ENCODE peak calls at places on chromosomes 16 and 17, in four cellular contexts. One of them, this sample, is unnamed.

GRCh38 chr16:23953476-23953875 is 117.7 kb downstream of the PRKCB start:
- DNase-seq in hepatocyte: no peak
- DNase-seq in CD8-positive, alpha-beta memory T cell: no peak
- DNase-seq in CD4-positive, CD25-positive, alpha-beta regulatory T cell: no peak
- DNase-seq in this sample: no peak

GRCh38 chr17:35612924-35613521 is 25.9 kb downstream of the AP2B1 start:
- DNase-seq in CD8-positive, alpha-beta memory T cell: no peak
- DNase-seq in CD4-positive, CD25-positive, alpha-beta regulatory T cell: peak; percentile 28
- DNase-seq in hepatocyte: peak; percentile 61
- DNase-seq in this sample: peak; percentile 74

GRCh38 chr17:75864448-75864871 is 9.3 kb upstream of the WBP2 start:
- DNase-seq in hepatocyte: peak; percentile 81
- DNase-seq in CD4-positive, CD25-positive, alpha-beta regulatory T cell: no peak
- DNase-seq in CD8-positive, alpha-beta memory T cell: peak; percentile 19
- DNase-seq in this sample: peak; percentile 98

GRCh38 chr17:29592850-29593545 is at the start of gene ANKRD13B:
- DNase-seq in hepatocyte: peak; percentile 45
- DNase-seq in CD4-positive, CD25-positive, alpha-beta regulatory T cell: peak; percentile 25
- DNase-seq in CD8-positive, alpha-beta memory T cell: no peak
- DNase-seq in this sample: no peak

GRCh38 chr17:68580236-68580903 is 20.8 kb downstream of the FAM20A start:
- DNase-seq in CD4-positive, CD25-positive, alpha-beta regulatory T cell: no peak
- DNase-seq in CD8-positive, alpha-beta memory T cell: no peak
- DNase-seq in hepatocyte: no peak
- DNase-seq in this sample: peak; percentile 77

GRCh38 chr16:2429771-2430663 is 770 bp downstream of the CCNF start:
- DNase-seq in CD4-positive, CD25-positive, alpha-beta regulatory T cell: no peak
- DNase-seq in hepatocyte: peak; percentile 61
- DNase-seq in CD8-positive, alpha-beta memory T cell: no peak
- DNase-seq in this sample: peak; percentile 39

GRCh38 chr16:54355251-54355650 is 68.7 kb upstream of the IRX3 start:
- DNase-seq in CD4-positive, CD25-positive, alpha-beta regulatory T cell: no peak
- DNase-seq in hepatocyte: no peak
- DNase-seq in CD8-positive, alpha-beta memory T cell: no peak
- DNase-seq in this sample: peak; percentile 34

GRCh38 chr17:81018044-81018802 is 16.7 kb upstream of the BAIAP2 start:
- DNase-seq in hepatocyte: no peak
- DNase-seq in CD4-positive, CD25-positive, alpha-beta regulatory T cell: peak; percentile 54
- DNase-seq in CD8-positive, alpha-beta memory T cell: no peak
- DNase-seq in this sample: peak; percentile 52

GRCh38 chr17:64354824-64355535 is 35.7 kb downstream of the PECAM1 start:
- DNase-seq in CD8-positive, alpha-beta memory T cell: no peak
- DNase-seq in CD4-positive, CD25-positive, alpha-beta regulatory T cell: no peak
- DNase-seq in hepatocyte: no peak
- DNase-seq in this sample: no peak

GRCh38 chr16:74035816-74036215 is 260.8 kb upstream of the PSMD7 start:
- DNase-seq in CD4-positive, CD25-positive, alpha-beta regulatory T cell: no peak
- DNase-seq in CD8-positive, alpha-beta memory T cell: no peak
- DNase-seq in hepatocyte: peak; percentile 16
- DNase-seq in this sample: no peak
- H3K4me1 ChIP-seq in CD4-positive, CD25-positive, alpha-beta regulatory T cell: no peaks in the 10 kb centered on the region
- H3K4me1 ChIP-seq in CD8-positive, alpha-beta memory T cell: no peaks in the 10 kb centered on the region
- H3K4me1 ChIP-seq in hepatocyte: no peaks in the 10 kb centered on the region
- H3K4me1 ChIP-seq in this sample: no peaks in the 10 kb centered on the region

GRCh38 chr17:40076101-40076498 is 13.3 kb downstream of the THRA start:
- DNase-seq in hepatocyte: no peak
- DNase-seq in CD8-positive, alpha-beta memory T cell: no peak
- DNase-seq in CD4-positive, CD25-positive, alpha-beta regulatory T cell: no peak
- DNase-seq in this sample: no peak

GRCh38 chr17:40075216-40076100 is 12.7 kb downstream of the THRA start:
- DNase-seq in CD4-positive, CD25-positive, alpha-beta regulatory T cell: peak; percentile 66
- DNase-seq in hepatocyte: peak; percentile 84
- DNase-seq in CD8-positive, alpha-beta memory T cell: peak; percentile 54
- DNase-seq in this sample: peak; percentile 70

GRCh38 chr17:40074871-40075215 is 12.1 kb downstream of the THRA start:
- DNase-seq in CD4-positive, CD25-positive, alpha-beta regulatory T cell: no peak
- DNase-seq in CD8-positive, alpha-beta memory T cell: no peak
- DNase-seq in hepatocyte: no peak
- DNase-seq in this sample: no peak

GRCh38 chr17:40074175-40074512 is 11.4 kb downstream of the THRA start:
- DNase-seq in CD4-positive, CD25-positive, alpha-beta regulatory T cell: no peak
- DNase-seq in CD8-positive, alpha-beta memory T cell: no peak
- DNase-seq in hepatocyte: no peak
- DNase-seq in this sample: no peak

DNA sequence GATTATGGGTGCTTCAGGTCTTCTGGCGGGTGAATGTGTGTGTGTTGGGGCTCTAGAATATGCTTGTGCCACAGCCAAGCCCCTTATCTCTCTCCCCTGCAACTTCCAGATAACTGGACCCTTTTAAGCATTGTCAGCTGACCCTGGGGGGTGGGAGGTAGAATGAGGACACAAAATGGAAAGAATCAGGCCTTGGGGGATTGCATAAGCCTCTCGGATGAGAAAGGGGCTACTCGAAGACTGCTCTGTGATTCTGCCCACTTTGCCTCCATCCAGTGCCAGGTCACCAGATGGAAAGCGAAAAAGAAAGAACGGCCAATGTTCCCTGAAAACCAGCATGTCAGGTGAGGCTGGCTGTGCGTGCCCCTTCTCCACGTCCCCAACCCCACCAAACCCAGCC is 13.8 kb downstream of the THRA start:
- DNase-seq in CD4-positive, CD25-positive, alpha-beta regulatory T cell: no peak
- DNase-seq in hepatocyte: no peak
- DNase-seq in CD8-positive, alpha-beta memory T cell: no peak
- DNase-seq in this sample: no peak
- H3K27ac ChIP-seq in CD4-positive, CD25-positive, alpha-beta regulatory T cell: no peak overlapping the region
- H3K27ac ChIP-seq in hepatocyte: no peak overlapping the region
- H3K27ac ChIP-seq in CD8-positive, alpha-beta memory T cell: no peak overlapping the region
- H3K27ac ChIP-seq in this sample: no peak overlapping the region

GRCh38 chr16:89291355-89291754 is 73.9 kb downstream of the ZNF778 start:
- DNase-seq in hepatocyte: no peak
- DNase-seq in CD8-positive, alpha-beta memory T cell: no peak
- DNase-seq in CD4-positive, CD25-positive, alpha-beta regulatory T cell: no peak
- DNase-seq in this sample: no peak

GRCh38 chr16:89290887-89291286 is 73.4 kb downstream of the ZNF778 start:
- DNase-seq in hepatocyte: no peak
- DNase-seq in CD4-positive, CD25-positive, alpha-beta regulatory T cell: no peak
- DNase-seq in CD8-positive, alpha-beta memory T cell: no peak
- DNase-seq in this sample: no peak

GRCh38 chr16:89292443-89293078 is 75.1 kb downstream of the ZNF778 start:
- DNase-seq in CD8-positive, alpha-beta memory T cell: no peak
- DNase-seq in hepatocyte: no peak
- DNase-seq in CD4-positive, CD25-positive, alpha-beta regulatory T cell: no peak
- DNase-seq in this sample: no peak

GRCh38 chr16:89290472-89290871 is 73.0 kb downstream of the ZNF778 start:
- DNase-seq in CD4-positive, CD25-positive, alpha-beta regulatory T cell: no peak
- DNase-seq in CD8-positive, alpha-beta memory T cell: no peak
- DNase-seq in hepatocyte: no peak
- DNase-seq in this sample: no peak

DNA sequence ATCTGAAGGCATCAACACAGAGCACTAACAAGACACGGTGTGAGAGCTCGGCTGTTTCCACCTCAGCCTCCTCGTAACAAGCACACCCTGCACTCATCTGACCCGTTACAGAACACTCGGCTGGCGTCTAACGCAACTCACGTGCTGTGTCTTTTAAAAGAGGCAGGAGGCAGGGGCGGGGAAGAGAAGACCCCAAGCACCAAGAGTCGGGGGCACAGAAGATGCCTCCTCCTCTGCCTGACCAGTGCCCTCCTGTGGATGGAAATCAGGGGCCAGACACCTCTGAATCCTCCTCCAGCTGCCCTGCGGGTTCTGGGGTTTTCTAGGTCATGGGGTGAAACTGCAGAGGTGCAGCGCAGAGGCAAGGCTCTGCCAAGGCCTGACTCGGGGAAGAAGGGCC is 74.3 kb downstream of the ZNF778 start:
- DNase-seq in CD4-positive, CD25-positive, alpha-beta regulatory T cell: no peak
- DNase-seq in CD8-positive, alpha-beta memory T cell: no peak
- DNase-seq in hepatocyte: no peak
- DNase-seq in this sample: no peak
- H3K4me1 ChIP-seq in CD4-positive, CD25-positive, alpha-beta regulatory T cell: peaks cover 20% of the 10 kb centered on the region
- H3K4me1 ChIP-seq in CD8-positive, alpha-beta memory T cell: peaks cover 14% of the 10 kb centered on the region
- H3K4me1 ChIP-seq in hepatocyte: no peaks in the 10 kb centered on the region
- H3K4me1 ChIP-seq in this sample: peaks cover 15% of the 10 kb centered on the region

GRCh38 chr17:73934696-73935095 is 268.8 kb upstream of the RPL38 start:
- DNase-seq in hepatocyte: no peak
- DNase-seq in CD8-positive, alpha-beta memory T cell: no peak
- DNase-seq in CD4-positive, CD25-positive, alpha-beta regulatory T cell: no peak
- DNase-seq in this sample: no peak
- H3K27ac ChIP-seq in hepatocyte: no peak overlapping the region
- H3K27ac ChIP-seq in CD8-positive, alpha-beta memory T cell: no peak overlapping the region
- H3K27ac ChIP-seq in CD4-positive, CD25-positive, alpha-beta regulatory T cell: no peak overlapping the region
- H3K27ac ChIP-seq in this sample: no peak overlapping the region

GRCh38 chr16:4381935-4382794 is 10.5 kb downstream of the VASN start:
- DNase-seq in CD4-positive, CD25-positive, alpha-beta regulatory T cell: no peak
- DNase-seq in hepatocyte: no peak
- DNase-seq in CD8-positive, alpha-beta memory T cell: no peak
- DNase-seq in this sample: no peak
- H3K4me1 ChIP-seq in CD4-positive, CD25-positive, alpha-beta regulatory T cell: peaks cover 3% of the 10 kb centered on the region
- H3K4me1 ChIP-seq in hepatocyte: peaks cover 30% of the 10 kb centered on the region
- H3K4me1 ChIP-seq in CD8-positive, alpha-beta memory T cell: no peaks in the 10 kb centered on the region
- H3K4me1 ChIP-seq in this sample: peaks cover 76% of the 10 kb centered on the region

GRCh38 chr16:57804111-57804837 is 2.0 kb upstream of the KIFC3 start:
- DNase-seq in hepatocyte: no peak
- DNase-seq in CD8-positive, alpha-beta memory T cell: no peak
- DNase-seq in CD4-positive, CD25-positive, alpha-beta regulatory T cell: no peak
- DNase-seq in this sample: no peak
- H3K27ac ChIP-seq in hepatocyte: peak overlapping the region; percentile 96
- H3K27ac ChIP-seq in CD8-positive, alpha-beta memory T cell: no peak overlapping the region
- H3K27ac ChIP-seq in CD4-positive, CD25-positive, alpha-beta regulatory T cell: no peak overlapping the region
- H3K27ac ChIP-seq in this sample: no peak overlapping the region

GRCh38 chr16:14105976-14106375 is 34.9 kb downstream of the MRTFB start:
- DNase-seq in hepatocyte: no peak
- DNase-seq in CD8-positive, alpha-beta memory T cell: no peak
- DNase-seq in CD4-positive, CD25-positive, alpha-beta regulatory T cell: no peak
- DNase-seq in this sample: no peak
- H3K4me1 ChIP-seq in hepatocyte: peaks cover 32% of the 10 kb centered on the region
- H3K4me1 ChIP-seq in CD8-positive, alpha-beta memory T cell: peaks cover 13% of the 10 kb centered on the region
- H3K4me1 ChIP-seq in CD4-positive, CD25-positive, alpha-beta regulatory T cell: no peaks in the 10 kb centered on the region
- H3K4me1 ChIP-seq in this sample: peaks cover 6% of the 10 kb centered on the region

DNA sequence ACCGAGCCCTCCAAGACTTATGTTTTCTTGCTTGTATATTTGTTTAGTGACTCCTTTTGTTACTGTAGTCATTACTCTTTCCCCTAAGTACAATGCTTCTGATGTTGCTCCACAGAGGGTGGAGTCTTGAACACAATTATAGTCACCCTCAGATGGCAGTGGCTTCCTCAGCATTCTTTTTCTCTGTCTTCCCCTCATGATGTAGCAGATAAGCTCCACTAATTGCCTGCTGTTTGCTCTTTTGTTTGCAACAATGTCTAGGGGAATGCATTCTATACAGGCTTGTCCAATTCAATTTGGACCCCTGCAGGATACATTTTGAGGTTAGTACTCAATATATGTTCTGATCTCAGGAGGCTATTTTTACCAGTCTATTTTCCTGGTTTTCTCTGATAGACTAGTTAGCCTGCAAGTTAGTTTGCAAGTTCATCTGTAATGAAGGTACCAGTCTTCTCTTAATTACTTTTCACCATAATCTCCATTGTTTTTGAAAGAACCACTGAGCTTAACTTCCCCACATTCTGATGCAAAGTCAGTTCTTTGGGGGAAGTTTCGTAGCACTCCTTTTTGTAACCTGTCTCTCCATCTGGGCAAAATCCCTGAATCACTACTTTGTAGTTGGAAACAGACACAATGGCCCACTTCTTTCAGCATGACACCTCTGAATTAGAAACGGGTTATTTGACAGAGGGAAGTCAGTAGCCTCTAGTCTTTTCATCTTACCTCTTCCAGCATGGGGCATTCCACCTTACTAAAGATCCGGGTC is 1509.2 kb downstream of the CDH11 start:
- DNase-seq in hepatocyte: no peak
- DNase-seq in CD4-positive, CD25-positive, alpha-beta regulatory T cell: no peak
- DNase-seq in CD8-positive, alpha-beta memory T cell: no peak
- DNase-seq in this sample: no peak
- H3K27ac ChIP-seq in hepatocyte: no peak overlapping the region
- H3K27ac ChIP-seq in CD4-positive, CD25-positive, alpha-beta regulatory T cell: no peak overlapping the region
- H3K27ac ChIP-seq in CD8-positive, alpha-beta memory T cell: no peak overlapping the region
- H3K27ac ChIP-seq in this sample: no peak overlapping the region

DNA sequence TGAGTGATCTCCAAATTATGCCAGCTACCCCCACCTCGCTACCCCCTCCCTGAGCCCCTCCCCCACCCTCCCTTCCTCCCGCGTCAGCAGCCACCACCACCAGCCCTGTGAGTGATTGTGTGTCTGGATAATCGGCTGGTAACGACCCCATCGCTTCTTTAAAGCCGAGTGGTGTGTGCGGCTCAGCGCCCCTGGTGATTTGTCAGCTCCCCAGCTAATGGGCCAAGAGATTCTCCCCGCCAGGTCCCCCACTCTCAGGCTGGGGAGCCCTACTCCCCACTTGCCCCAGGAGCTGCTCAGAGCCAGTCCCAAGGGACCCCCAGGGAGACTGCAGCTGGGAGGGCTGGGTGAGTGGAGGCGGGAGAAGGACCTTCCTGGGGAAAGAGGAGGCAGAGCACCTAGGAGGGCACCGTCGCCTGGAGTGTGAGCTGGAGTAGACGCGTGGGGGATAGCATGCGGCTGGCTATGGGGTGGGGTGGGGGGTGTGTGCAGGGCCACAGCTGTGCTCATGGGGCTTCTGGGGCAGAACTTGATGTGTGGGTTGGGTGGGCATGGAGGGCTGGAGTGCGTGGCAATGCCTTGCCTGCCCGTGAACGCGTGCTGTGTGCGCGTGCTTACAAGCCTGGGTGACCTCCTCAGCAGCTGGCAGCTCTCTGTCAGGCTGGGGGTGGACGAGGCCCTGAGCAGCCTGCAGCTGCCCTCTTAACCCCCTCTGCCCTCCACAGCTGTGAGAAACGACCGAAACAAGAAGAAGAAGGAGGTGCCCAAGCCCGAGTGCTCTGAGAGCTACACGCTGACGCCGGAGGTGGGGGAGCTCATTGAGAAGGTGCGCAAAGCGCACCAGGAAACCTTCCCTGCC is 13.1 kb downstream of the GJD3 start:
- DNase-seq in CD4-positive, CD25-positive, alpha-beta regulatory T cell: no peak
- DNase-seq in hepatocyte: peak; percentile 5
- DNase-seq in CD8-positive, alpha-beta memory T cell: no peak
- DNase-seq in this sample: no peak
- H3K4me1 ChIP-seq in CD4-positive, CD25-positive, alpha-beta regulatory T cell: peaks cover 28% of the 10 kb centered on the region
- H3K4me1 ChIP-seq in hepatocyte: peaks cover 60% of the 10 kb centered on the region
- H3K4me1 ChIP-seq in CD8-positive, alpha-beta memory T cell: peaks cover 20% of the 10 kb centered on the region
- H3K4me1 ChIP-seq in this sample: peaks cover 35% of the 10 kb centered on the region